ENCODE peak calls at places on chromosomes 11 and 22, in five cellular contexts. One of them, this sample, is unnamed.

GRCh38 chr11:117649656-117650055 is 147.4 kb downstream of the DSCAML1 start:
- DNase-seq in memory B cell: no peak
- DNase-seq in stimulated activated CD4-positive, alpha-beta T cell treated with anti-CD3 and anti-CD28 coated beads, Interleukin-12 subunit alpha, Interleukin-12 subunit beta, amount 100 ng/mL, for 4 hours: no peak
- DNase-seq in activated T-cell treated with anti-CD3 and anti-CD28 coated beads for 24 hours: no peak
- DNase-seq in GM03348: no peak
- DNase-seq in this sample: no peak

GRCh38 chr11:120208012-120208441 is 2.8 kb upstream of the OAF start:
- DNase-seq in GM03348: no peak
- DNase-seq in memory B cell: no peak
- DNase-seq in stimulated activated CD4-positive, alpha-beta T cell treated with anti-CD3 and anti-CD28 coated beads, Interleukin-12 subunit alpha, Interleukin-12 subunit beta, amount 100 ng/mL, for 4 hours: no peak
- DNase-seq in activated T-cell treated with anti-CD3 and anti-CD28 coated beads for 24 hours: no peak
- DNase-seq in this sample: no peak

GRCh38 chr22:24383061-24383460 is 44.3 kb upstream of the ADORA2A start:
- DNase-seq in memory B cell: no peak
- DNase-seq in stimulated activated CD4-positive, alpha-beta T cell treated with anti-CD3 and anti-CD28 coated beads, Interleukin-12 subunit alpha, Interleukin-12 subunit beta, amount 100 ng/mL, for 4 hours: no peak
- DNase-seq in GM03348: no peak
- DNase-seq in activated T-cell treated with anti-CD3 and anti-CD28 coated beads for 24 hours: no peak
- DNase-seq in this sample: no peak

GRCh38 chr11:131464481-131464880 is 94.1 kb downstream of the NTM start:
- DNase-seq in stimulated activated CD4-positive, alpha-beta T cell treated with anti-CD3 and anti-CD28 coated beads, Interleukin-12 subunit alpha, Interleukin-12 subunit beta, amount 100 ng/mL, for 4 hours: no peak
- DNase-seq in GM03348: no peak
- DNase-seq in memory B cell: no peak
- DNase-seq in activated T-cell treated with anti-CD3 and anti-CD28 coated beads for 24 hours: no peak
- DNase-seq in this sample: no peak

GRCh38 chr11:69335010-69335409 is 41.1 kb downstream of the MYEOV start:
- DNase-seq in stimulated activated CD4-positive, alpha-beta T cell treated with anti-CD3 and anti-CD28 coated beads, Interleukin-12 subunit alpha, Interleukin-12 subunit beta, amount 100 ng/mL, for 4 hours: no peak
- DNase-seq in activated T-cell treated with anti-CD3 and anti-CD28 coated beads for 24 hours: no peak
- DNase-seq in memory B cell: no peak
- DNase-seq in GM03348: no peak
- DNase-seq in this sample: no peak

GRCh38 chr11:65575568-65576231 is at the start of gene EHBP1L1:
- DNase-seq in activated T-cell treated with anti-CD3 and anti-CD28 coated beads for 24 hours: peak; percentile 58
- DNase-seq in stimulated activated CD4-positive, alpha-beta T cell treated with anti-CD3 and anti-CD28 coated beads, Interleukin-12 subunit alpha, Interleukin-12 subunit beta, amount 100 ng/mL, for 4 hours: peak; percentile 71
- DNase-seq in GM03348: peak; percentile 94
- DNase-seq in memory B cell: no peak
- DNase-seq in this sample: peak; percentile 87

GRCh38 chr11:70360211-70360610 is 38.1 kb upstream of the CTTN start:
- DNase-seq in GM03348: no peak
- DNase-seq in memory B cell: no peak
- DNase-seq in activated T-cell treated with anti-CD3 and anti-CD28 coated beads for 24 hours: no peak
- DNase-seq in stimulated activated CD4-positive, alpha-beta T cell treated with anti-CD3 and anti-CD28 coated beads, Interleukin-12 subunit alpha, Interleukin-12 subunit beta, amount 100 ng/mL, for 4 hours: no peak
- DNase-seq in this sample: no peak

GRCh38 chr22:26416670-26417270 is 12.3 kb upstream of the ASPHD2 start:
- DNase-seq in GM03348: peak; percentile 93
- DNase-seq in activated T-cell treated with anti-CD3 and anti-CD28 coated beads for 24 hours: no peak
- DNase-seq in memory B cell: no peak
- DNase-seq in stimulated activated CD4-positive, alpha-beta T cell treated with anti-CD3 and anti-CD28 coated beads, Interleukin-12 subunit alpha, Interleukin-12 subunit beta, amount 100 ng/mL, for 4 hours: no peak
- DNase-seq in this sample: peak; percentile 92

GRCh38 chr11:90476442-90477007 is 253.7 kb upstream of the CHORDC1 start:
- DNase-seq in stimulated activated CD4-positive, alpha-beta T cell treated with anti-CD3 and anti-CD28 coated beads, Interleukin-12 subunit alpha, Interleukin-12 subunit beta, amount 100 ng/mL, for 4 hours: peak; percentile 2
- DNase-seq in activated T-cell treated with anti-CD3 and anti-CD28 coated beads for 24 hours: no peak
- DNase-seq in memory B cell: no peak
- DNase-seq in GM03348: no peak
- DNase-seq in this sample: no peak

GRCh38 chr11:130648601-130649000 is 200.2 kb downstream of the ADAMTS15 start:
- DNase-seq in memory B cell: no peak
- DNase-seq in stimulated activated CD4-positive, alpha-beta T cell treated with anti-CD3 and anti-CD28 coated beads, Interleukin-12 subunit alpha, Interleukin-12 subunit beta, amount 100 ng/mL, for 4 hours: no peak
- DNase-seq in activated T-cell treated with anti-CD3 and anti-CD28 coated beads for 24 hours: no peak
- DNase-seq in GM03348: no peak
- DNase-seq in this sample: no peak

GRCh38 chr11:10302744-10303557 is 1.9 kb upstream of the ADM start:
- DNase-seq in stimulated activated CD4-positive, alpha-beta T cell treated with anti-CD3 and anti-CD28 coated beads, Interleukin-12 subunit alpha, Interleukin-12 subunit beta, amount 100 ng/mL, for 4 hours: peak; percentile 54
- DNase-seq in GM03348: peak; percentile 69
- DNase-seq in activated T-cell treated with anti-CD3 and anti-CD28 coated beads for 24 hours: no peak
- DNase-seq in memory B cell: no peak
- DNase-seq in this sample: peak; percentile 67

GRCh38 chr11:103618532-103618931 is 417.9 kb upstream of the DDI1 start:
- DNase-seq in memory B cell: no peak
- DNase-seq in stimulated activated CD4-positive, alpha-beta T cell treated with anti-CD3 and anti-CD28 coated beads, Interleukin-12 subunit alpha, Interleukin-12 subunit beta, amount 100 ng/mL, for 4 hours: no peak
- DNase-seq in GM03348: peak; percentile 40
- DNase-seq in activated T-cell treated with anti-CD3 and anti-CD28 coated beads for 24 hours: no peak
- DNase-seq in this sample: peak; percentile 62

GRCh38 chr11:67278135-67278938 is 10.8 kb upstream of the ANKRD13D start:
- DNase-seq in activated T-cell treated with anti-CD3 and anti-CD28 coated beads for 24 hours: no peak
- DNase-seq in memory B cell: no peak
- DNase-seq in GM03348: no peak
- DNase-seq in stimulated activated CD4-positive, alpha-beta T cell treated with anti-CD3 and anti-CD28 coated beads, Interleukin-12 subunit alpha, Interleukin-12 subunit beta, amount 100 ng/mL, for 4 hours: no peak
- DNase-seq in this sample: no peak

GRCh38 chr22:35743466-35743865 is 25.8 kb downstream of the APOL5 start:
- DNase-seq in activated T-cell treated with anti-CD3 and anti-CD28 coated beads for 24 hours: no peak
- DNase-seq in GM03348: peak; percentile 30
- DNase-seq in stimulated activated CD4-positive, alpha-beta T cell treated with anti-CD3 and anti-CD28 coated beads, Interleukin-12 subunit alpha, Interleukin-12 subunit beta, amount 100 ng/mL, for 4 hours: no peak
- DNase-seq in memory B cell: no peak
- DNase-seq in this sample: no peak

GRCh38 chr11:11463397-11463796 is 110.3 kb upstream of the CSNK2A3 start:
- DNase-seq in memory B cell: no peak
- DNase-seq in stimulated activated CD4-positive, alpha-beta T cell treated with anti-CD3 and anti-CD28 coated beads, Interleukin-12 subunit alpha, Interleukin-12 subunit beta, amount 100 ng/mL, for 4 hours: no peak
- DNase-seq in GM03348: no peak
- DNase-seq in activated T-cell treated with anti-CD3 and anti-CD28 coated beads for 24 hours: no peak
- DNase-seq in this sample: no peak

GRCh38 chr11:60428517-60428916 is 855 bp upstream of the MS4A5 start:
- DNase-seq in activated T-cell treated with anti-CD3 and anti-CD28 coated beads for 24 hours: no peak
- DNase-seq in GM03348: no peak
- DNase-seq in stimulated activated CD4-positive, alpha-beta T cell treated with anti-CD3 and anti-CD28 coated beads, Interleukin-12 subunit alpha, Interleukin-12 subunit beta, amount 100 ng/mL, for 4 hours: no peak
- DNase-seq in memory B cell: no peak
- DNase-seq in this sample: no peak

GRCh38 chr11:86269645-86270044 is 25.1 kb downstream of the EED start:
- DNase-seq in activated T-cell treated with anti-CD3 and anti-CD28 coated beads for 24 hours: no peak
- DNase-seq in GM03348: no peak
- DNase-seq in memory B cell: no peak
- DNase-seq in stimulated activated CD4-positive, alpha-beta T cell treated with anti-CD3 and anti-CD28 coated beads, Interleukin-12 subunit alpha, Interleukin-12 subunit beta, amount 100 ng/mL, for 4 hours: no peak
- DNase-seq in this sample: no peak

This sample was measured in AG20443.